ENCODE peak calls at places on chromosomes 11 and 22, in four cellular contexts. X is activated naive CD8-positive, alpha-beta T cell treated with anti-CD3 and anti-CD28 coated beads, Interleukin-2, amount 50 U/mL, for 24 hours; V is NCI-H1105; Q is stimulated activated CD4-positive, alpha-beta T cell treated with anti-CD3 and anti-CD28 coated beads, TNF-alpha, amount 100 ng/mL, for 48 hours. M is an unnamed sample.

GRCh38 chr11:69003866-69004311 is 9.2 kb downstream of the MRGPRF start:
- DNase-seq in V (no peak), Q (no peak), X (no peak), M (no peak)

GRCh38 chr22:42863349-42863911 is 6.4 kb upstream of the ARFGAP3 start:
- DNase-seq in V (no peak), Q (peak), X (peak), M (no peak)

GRCh38 chr22:43151251-43152000 is at the start of gene TSPO:
- DNase-seq in X (peak), Q (no peak), V (no peak), M (no peak)

GRCh38 chr11:64728757-64729365 is 5.9 kb upstream of the NRXN2 start:
- DNase-seq in X (no peak), V (no peak), Q (no peak), M (no peak)

GRCh38 chr22:46976130-46976529 is 213.7 kb downstream of the TBC1D22A start:
- DNase-seq in X (no peak), V (no peak), Q (no peak), M (no peak)

GRCh38 chr11:131704682-131705081 is 334.3 kb downstream of the NTM start:
- DNase-seq in X (no peak), V (no peak), Q (no peak), M (no peak)

GRCh38 chr11:2991477-2992233 is 474 bp downstream of the NAP1L4 start:
- DNase-seq in V (no peak), Q (no peak), X (peak), M (peak)

GRCh38 chr11:34027516-34028406 is 23.8 kb upstream of the CAPRIN1 start:
- DNase-seq in X (no peak), Q (no peak), V (peak), M (no peak)

GRCh38 chr22:48499456-48500425 is 1327.9 kb downstream of the BRD1 start:
- DNase-seq in Q (no peak), V (no peak), X (no peak), M (no peak)

GRCh38 chr22:45159652-45160462 is 3.9 kb upstream of the NUP50 start:
- DNase-seq in Q (no peak), V (no peak), X (no peak), M (no peak)

GRCh38 chr22:40194656-40195055 is 16.9 kb downstream of the TNRC6B start:
- DNase-seq in X (no peak), V (no peak), Q (no peak), M (no peak)

GRCh38 chr22:26410398-26410797 is 18.7 kb upstream of the ASPHD2 start:
- DNase-seq in V (no peak), Q (no peak), X (no peak), M (no peak)

GRCh38 chr11:11444027-11444799 is 91.2 kb upstream of the CSNK2A3 start:
- DNase-seq in X (no peak), Q (no peak), V (no peak), M (no peak)

GRCh38 chr11:45665933-45666647 is 668 bp upstream of the CHST1 start:
- DNase-seq in X (no peak), Q (no peak), V (no peak), M (no peak)

GRCh38 chr22:46041642-46042041 is 64.7 kb upstream of the WNT7B start:
- DNase-seq in V (no peak), Q (no peak), X (no peak), M (no peak)

GRCh38 chr11:1733716-1734351 is 16.6 kb downstream of the IFITM10 start:
- DNase-seq in X (no peak), V (no peak), Q (no peak), M (no peak)

M was measured in NCI-H187.